ENCODE peak calls at places on chromosomes 12 and 14, in nine cellular contexts. One of them, this sample, is unnamed.

GRCh38 chr14:32513571-32514009 is 184.5 kb downstream of the AKAP6 start:
- DNase-seq in cardiac muscle cell: peak
- DNase-seq in activated CD8-positive, alpha-beta T cell treated with anti-CD3 and anti-CD28 coated beads for 36 hours: no peak
- DNase-seq in A549: no peak
- DNase-seq in neural crest cell: no peak
- DNase-seq in HL-60: no peak
- DNase-seq in endothelial cell: no peak
- DNase-seq in dorsolateral prefrontal cortex: no peak
- DNase-seq in AG04450: no peak
- DNase-seq in this sample: no peak

GRCh38 chr14:104749111-104749649 is 3.8 kb upstream of the SIVA1 start:
- DNase-seq in cardiac muscle cell: no peak
- DNase-seq in activated CD8-positive, alpha-beta T cell treated with anti-CD3 and anti-CD28 coated beads for 36 hours: no peak
- DNase-seq in A549: no peak
- DNase-seq in neural crest cell: no peak
- DNase-seq in HL-60: no peak
- DNase-seq in endothelial cell: no peak
- DNase-seq in dorsolateral prefrontal cortex: peak
- DNase-seq in AG04450: no peak
- DNase-seq in this sample: no peak

GRCh38 chr14:70716958-70717357 is 75.2 kb downstream of the TTC9 start:
- DNase-seq in cardiac muscle cell: no peak
- DNase-seq in activated CD8-positive, alpha-beta T cell treated with anti-CD3 and anti-CD28 coated beads for 36 hours: no peak
- DNase-seq in A549: no peak
- DNase-seq in neural crest cell: no peak
- DNase-seq in HL-60: no peak
- DNase-seq in endothelial cell: no peak
- DNase-seq in dorsolateral prefrontal cortex: no peak
- DNase-seq in AG04450: no peak
- DNase-seq in this sample: no peak

GRCh38 chr14:73589128-73589527 is 2.5 kb upstream of the ACOT4 start:
- DNase-seq in cardiac muscle cell: no peak
- DNase-seq in activated CD8-positive, alpha-beta T cell treated with anti-CD3 and anti-CD28 coated beads for 36 hours: no peak
- DNase-seq in A549: no peak
- DNase-seq in neural crest cell: no peak
- DNase-seq in HL-60: no peak
- DNase-seq in endothelial cell: no peak
- DNase-seq in dorsolateral prefrontal cortex: no peak
- DNase-seq in AG04450: no peak
- DNase-seq in this sample: no peak

GRCh38 chr12:100395811-100396210 is 38.9 kb downstream of the SLC17A8 start:
- DNase-seq in cardiac muscle cell: no peak
- DNase-seq in activated CD8-positive, alpha-beta T cell treated with anti-CD3 and anti-CD28 coated beads for 36 hours: no peak
- DNase-seq in A549: no peak
- DNase-seq in neural crest cell: no peak
- DNase-seq in HL-60: no peak
- DNase-seq in endothelial cell: no peak
- DNase-seq in dorsolateral prefrontal cortex: no peak
- DNase-seq in AG04450: no peak
- DNase-seq in this sample: no peak

GRCh38 chr14:73250781-73251500 is 13.6 kb downstream of the PAPLN start:
- DNase-seq in cardiac muscle cell: no peak
- DNase-seq in activated CD8-positive, alpha-beta T cell treated with anti-CD3 and anti-CD28 coated beads for 36 hours: no peak
- DNase-seq in A549: no peak
- DNase-seq in neural crest cell: no peak
- DNase-seq in HL-60: no peak
- DNase-seq in endothelial cell: no peak
- DNase-seq in dorsolateral prefrontal cortex: no peak
- DNase-seq in AG04450: no peak
- DNase-seq in this sample: no peak

GRCh38 chr12:51920046-51920445 is 12.7 kb downstream of the ACVRL1 start:
- DNase-seq in cardiac muscle cell: no peak
- DNase-seq in activated CD8-positive, alpha-beta T cell treated with anti-CD3 and anti-CD28 coated beads for 36 hours: no peak
- DNase-seq in A549: no peak
- DNase-seq in neural crest cell: no peak
- DNase-seq in HL-60: no peak
- DNase-seq in endothelial cell: no peak
- DNase-seq in dorsolateral prefrontal cortex: no peak
- DNase-seq in AG04450: no peak
- DNase-seq in this sample: no peak

GRCh38 chr12:106138279-106138645 is 492 bp downstream of the NUAK1 start:
- DNase-seq in cardiac muscle cell: no peak
- DNase-seq in activated CD8-positive, alpha-beta T cell treated with anti-CD3 and anti-CD28 coated beads for 36 hours: peak
- DNase-seq in A549: no peak
- DNase-seq in neural crest cell: peak
- DNase-seq in HL-60: no peak
- DNase-seq in endothelial cell: no peak
- DNase-seq in dorsolateral prefrontal cortex: no peak
- DNase-seq in AG04450: no peak
- DNase-seq in this sample: no peak

GRCh38 chr12:89351489-89352241 is 636 bp downstream of the DUSP6 start:
- DNase-seq in cardiac muscle cell: peak
- DNase-seq in activated CD8-positive, alpha-beta T cell treated with anti-CD3 and anti-CD28 coated beads for 36 hours: peak
- DNase-seq in A549: peak
- DNase-seq in neural crest cell: peak
- DNase-seq in HL-60: no peak
- DNase-seq in endothelial cell: peak
- DNase-seq in dorsolateral prefrontal cortex: no peak
- DNase-seq in AG04450: no peak
- DNase-seq in this sample: no peak

GRCh38 chr14:103026988-103027387 is 30.4 kb downstream of the CDC42BPB start:
- DNase-seq in cardiac muscle cell: no peak
- DNase-seq in activated CD8-positive, alpha-beta T cell treated with anti-CD3 and anti-CD28 coated beads for 36 hours: no peak
- DNase-seq in A549: no peak
- DNase-seq in neural crest cell: no peak
- DNase-seq in HL-60: no peak
- DNase-seq in endothelial cell: no peak
- DNase-seq in dorsolateral prefrontal cortex: no peak
- DNase-seq in AG04450: no peak
- DNase-seq in this sample: no peak

GRCh38 chr14:74469548-74470518 is 23.3 kb downstream of the NPC2 start:
- DNase-seq in cardiac muscle cell: no peak
- DNase-seq in activated CD8-positive, alpha-beta T cell treated with anti-CD3 and anti-CD28 coated beads for 36 hours: no peak
- DNase-seq in A549: no peak
- DNase-seq in neural crest cell: no peak
- DNase-seq in HL-60: no peak
- DNase-seq in endothelial cell: no peak
- DNase-seq in dorsolateral prefrontal cortex: no peak
- DNase-seq in AG04450: no peak
- DNase-seq in this sample: no peak

GRCh38 chr12:123085730-123086487 is 65.0 kb downstream of the PITPNM2 start:
- DNase-seq in cardiac muscle cell: no peak
- DNase-seq in activated CD8-positive, alpha-beta T cell treated with anti-CD3 and anti-CD28 coated beads for 36 hours: peak
- DNase-seq in A549: peak
- DNase-seq in neural crest cell: no peak
- DNase-seq in HL-60: no peak
- DNase-seq in endothelial cell: no peak
- DNase-seq in dorsolateral prefrontal cortex: no peak
- DNase-seq in AG04450: no peak
- DNase-seq in this sample: no peak

GRCh38 chr12:114096461-114096860 is 130.3 kb upstream of the RBM19 start:
- DNase-seq in cardiac muscle cell: no peak
- DNase-seq in activated CD8-positive, alpha-beta T cell treated with anti-CD3 and anti-CD28 coated beads for 36 hours: no peak
- DNase-seq in A549: no peak
- DNase-seq in neural crest cell: no peak
- DNase-seq in HL-60: no peak
- DNase-seq in endothelial cell: no peak
- DNase-seq in dorsolateral prefrontal cortex: no peak
- DNase-seq in AG04450: no peak
- DNase-seq in this sample: no peak

GRCh38 chr12:54147186-54147585 is 41.6 kb downstream of the SMUG1 start:
- DNase-seq in cardiac muscle cell: no peak
- DNase-seq in activated CD8-positive, alpha-beta T cell treated with anti-CD3 and anti-CD28 coated beads for 36 hours: no peak
- DNase-seq in A549: no peak
- DNase-seq in neural crest cell: no peak
- DNase-seq in HL-60: no peak
- DNase-seq in endothelial cell: no peak
- DNase-seq in dorsolateral prefrontal cortex: no peak
- DNase-seq in AG04450: no peak
- DNase-seq in this sample: no peak

GRCh38 chr14:76827696-76828301 is 1.6 kb downstream of the LRRC74A start:
- DNase-seq in cardiac muscle cell: peak
- DNase-seq in activated CD8-positive, alpha-beta T cell treated with anti-CD3 and anti-CD28 coated beads for 36 hours: no peak
- DNase-seq in A549: no peak
- DNase-seq in neural crest cell: no peak
- DNase-seq in HL-60: no peak
- DNase-seq in endothelial cell: no peak
- DNase-seq in dorsolateral prefrontal cortex: no peak
- DNase-seq in AG04450: no peak
- DNase-seq in this sample: no peak

GRCh38 chr14:91315844-91316267 is 71.4 kb upstream of the GPR68 start:
- DNase-seq in cardiac muscle cell: no peak
- DNase-seq in activated CD8-positive, alpha-beta T cell treated with anti-CD3 and anti-CD28 coated beads for 36 hours: peak
- DNase-seq in A549: no peak
- DNase-seq in neural crest cell: no peak
- DNase-seq in HL-60: peak
- DNase-seq in endothelial cell: no peak
- DNase-seq in dorsolateral prefrontal cortex: no peak
- DNase-seq in AG04450: no peak
- DNase-seq in this sample: no peak

GRCh38 chr12:110704750-110705149 is 15.8 kb upstream of the HVCN1 start:
- DNase-seq in cardiac muscle cell: no peak
- DNase-seq in activated CD8-positive, alpha-beta T cell treated with anti-CD3 and anti-CD28 coated beads for 36 hours: peak
- DNase-seq in A549: peak
- DNase-seq in neural crest cell: no peak
- DNase-seq in HL-60: no peak
- DNase-seq in endothelial cell: no peak
- DNase-seq in dorsolateral prefrontal cortex: no peak
- DNase-seq in AG04450: no peak
- DNase-seq in this sample: no peak

GRCh38 chr12:33156042-33156441 is 259.5 kb upstream of the PKP2 start:
- DNase-seq in cardiac muscle cell: no peak
- DNase-seq in activated CD8-positive, alpha-beta T cell treated with anti-CD3 and anti-CD28 coated beads for 36 hours: no peak
- DNase-seq in A549: no peak
- DNase-seq in neural crest cell: no peak
- DNase-seq in HL-60: no peak
- DNase-seq in endothelial cell: no peak
- DNase-seq in dorsolateral prefrontal cortex: no peak
- DNase-seq in AG04450: no peak
- DNase-seq in this sample: no peak
- TF ChIP-seq CTCF in cardiac muscle cell: no peak
- TF ChIP-seq CTCF in activated CD8-positive, alpha-beta T cell treated with anti-CD3 and anti-CD28 coated beads for 36 hours: no peak
- TF ChIP-seq CTCF in A549: no peak
- TF ChIP-seq CTCF in neural crest cell: no peak
- TF ChIP-seq CTCF in HL-60: no peak
- TF ChIP-seq CTCF in endothelial cell: no peak
- TF ChIP-seq CTCF in dorsolateral prefrontal cortex: no peak
- TF ChIP-seq CTCF in AG04450: no peak
- TF ChIP-seq CTCF in this sample: no peak

GRCh38 chr12:31011746-31012567 is 61.7 kb upstream of the DDX11 start:
- DNase-seq in cardiac muscle cell: no peak
- DNase-seq in activated CD8-positive, alpha-beta T cell treated with anti-CD3 and anti-CD28 coated beads for 36 hours: no peak
- DNase-seq in A549: no peak
- DNase-seq in neural crest cell: no peak
- DNase-seq in HL-60: no peak
- DNase-seq in endothelial cell: no peak
- DNase-seq in dorsolateral prefrontal cortex: no peak
- DNase-seq in AG04450: no peak
- DNase-seq in this sample: no peak
- TF ChIP-seq CTCF in cardiac muscle cell: peak
- TF ChIP-seq CTCF in activated CD8-positive, alpha-beta T cell treated with anti-CD3 and anti-CD28 coated beads for 36 hours: no peak
- TF ChIP-seq CTCF in A549: no peak
- TF ChIP-seq CTCF in neural crest cell: peak
- TF ChIP-seq CTCF in HL-60: no peak
- TF ChIP-seq CTCF in endothelial cell: no peak
- TF ChIP-seq CTCF in dorsolateral prefrontal cortex: no peak
- TF ChIP-seq CTCF in AG04450: peak
- TF ChIP-seq CTCF in this sample: peak

GRCh38 chr12:5433081-5433839 is 1.4 kb downstream of the NTF3 start:
- DNase-seq in cardiac muscle cell: no peak
- DNase-seq in activated CD8-positive, alpha-beta T cell treated with anti-CD3 and anti-CD28 coated beads for 36 hours: no peak
- DNase-seq in A549: no peak
- DNase-seq in neural crest cell: peak
- DNase-seq in HL-60: no peak
- DNase-seq in endothelial cell: no peak
- DNase-seq in dorsolateral prefrontal cortex: no peak
- DNase-seq in AG04450: no peak
- DNase-seq in this sample: no peak
- TF ChIP-seq CTCF in cardiac muscle cell: no peak
- TF ChIP-seq CTCF in activated CD8-positive, alpha-beta T cell treated with anti-CD3 and anti-CD28 coated beads for 36 hours: no peak
- TF ChIP-seq CTCF in A549: no peak
- TF ChIP-seq CTCF in neural crest cell: no peak
- TF ChIP-seq CTCF in HL-60: no peak
- TF ChIP-seq CTCF in endothelial cell: no peak
- TF ChIP-seq CTCF in dorsolateral prefrontal cortex: no peak
- TF ChIP-seq CTCF in AG04450: peak
- TF ChIP-seq CTCF in this sample: peak

DNA sequence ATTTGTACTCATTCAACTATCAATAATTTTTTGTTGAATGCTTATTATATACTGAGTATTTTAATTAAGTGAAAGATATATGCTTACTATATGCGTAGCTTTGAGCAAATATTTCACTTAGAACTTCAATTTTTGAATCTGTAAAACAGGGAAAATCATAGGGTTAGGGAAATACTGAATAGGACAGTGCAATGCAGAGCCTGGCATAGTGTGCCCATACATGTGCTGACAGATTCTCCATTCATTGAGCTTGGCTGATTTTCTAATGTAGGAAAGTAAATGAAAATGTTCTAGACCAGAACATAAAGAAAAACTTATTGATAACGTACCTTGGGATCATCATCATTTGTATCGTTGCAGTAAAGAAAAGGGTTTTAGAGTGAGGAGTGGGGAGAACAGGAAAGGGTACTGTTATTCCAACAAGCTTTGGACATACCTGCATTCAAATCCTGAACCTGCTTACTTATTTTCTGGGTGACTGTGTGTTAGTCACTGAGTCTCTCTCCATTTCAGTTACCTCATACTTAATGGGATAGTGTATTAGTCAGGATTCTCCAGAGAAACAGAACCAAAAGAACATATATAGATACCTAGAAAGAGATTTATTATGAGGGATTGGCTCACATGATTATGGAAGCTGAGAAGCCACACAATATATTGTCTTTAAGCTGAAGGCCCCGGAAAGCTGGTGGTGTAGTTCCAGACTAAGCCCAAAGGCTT is 436.4 kb downstream of the ADAMTS20 start:
- DNase-seq in cardiac muscle cell: no peak
- DNase-seq in activated CD8-positive, alpha-beta T cell treated with anti-CD3 and anti-CD28 coated beads for 36 hours: no peak
- DNase-seq in A549: no peak
- DNase-seq in neural crest cell: no peak
- DNase-seq in HL-60: no peak
- DNase-seq in endothelial cell: no peak
- DNase-seq in dorsolateral prefrontal cortex: no peak
- DNase-seq in AG04450: no peak
- DNase-seq in this sample: no peak
- TF ChIP-seq CTCF in cardiac muscle cell: no peak
- TF ChIP-seq CTCF in activated CD8-positive, alpha-beta T cell treated with anti-CD3 and anti-CD28 coated beads for 36 hours: no peak
- TF ChIP-seq CTCF in A549: no peak
- TF ChIP-seq CTCF in neural crest cell: no peak
- TF ChIP-seq CTCF in HL-60: no peak
- TF ChIP-seq CTCF in endothelial cell: no peak
- TF ChIP-seq CTCF in dorsolateral prefrontal cortex: no peak
- TF ChIP-seq CTCF in AG04450: no peak
- TF ChIP-seq CTCF in this sample: no peak

DNA sequence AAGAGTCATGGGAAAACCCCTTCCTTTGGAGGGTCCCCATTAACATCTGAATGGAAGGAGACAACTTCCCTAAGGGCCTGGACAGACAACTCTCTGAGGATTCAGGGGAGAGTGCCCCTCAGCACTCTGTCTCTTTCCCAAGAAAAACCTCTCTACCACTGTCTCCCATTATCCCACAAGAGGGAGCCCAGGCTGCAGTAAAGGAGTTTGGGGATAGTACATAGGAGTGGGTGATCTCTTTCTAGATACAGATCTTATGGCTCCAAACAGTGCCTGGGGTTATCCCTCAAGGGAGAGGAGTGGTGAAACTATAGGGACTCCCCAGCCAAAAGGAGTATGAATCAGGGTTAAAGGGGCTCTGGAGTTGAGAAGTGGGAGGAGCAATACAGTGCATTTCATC is 6.1 kb downstream of the WNT10B start:
- DNase-seq in cardiac muscle cell: peak
- DNase-seq in activated CD8-positive, alpha-beta T cell treated with anti-CD3 and anti-CD28 coated beads for 36 hours: no peak
- DNase-seq in A549: no peak
- DNase-seq in neural crest cell: no peak
- DNase-seq in HL-60: no peak
- DNase-seq in endothelial cell: no peak
- DNase-seq in dorsolateral prefrontal cortex: no peak
- DNase-seq in AG04450: no peak
- DNase-seq in this sample: no peak
- TF ChIP-seq CTCF in cardiac muscle cell: peak
- TF ChIP-seq CTCF in activated CD8-positive, alpha-beta T cell treated with anti-CD3 and anti-CD28 coated beads for 36 hours: no peak
- TF ChIP-seq CTCF in A549: peak
- TF ChIP-seq CTCF in neural crest cell: peak
- TF ChIP-seq CTCF in HL-60: no peak
- TF ChIP-seq CTCF in endothelial cell: no peak
- TF ChIP-seq CTCF in dorsolateral prefrontal cortex: no peak
- TF ChIP-seq CTCF in AG04450: peak
- TF ChIP-seq CTCF in this sample: peak

This sample was measured in AG09319.